ENCODE peak calls at places on chromosomes 16 and 17, in seven cellular contexts. Q, R, E, I, Y, Z and H are unnamed samples.

GRCh38 chr16:14678748-14679497 is 15.2 kb downstream of the PLA2G10 start:
- DNase-seq in Z (no peak), E (no peak), R (no peak), I (no peak), Y (no peak), Q (no peak), H (no peak)

GRCh38 chr17:5631958-5632357 is 47.6 kb upstream of the NLRP1 start:
- DNase-seq in Y (no peak), E (peak), I (no peak), Q (no peak), R (no peak), Z (no peak), H (no peak)

GRCh38 chr16:85465328-85466307 is 147.5 kb upstream of the GSE1 start:
- DNase-seq in Y (no peak), R (no peak), E (peak), Q (no peak), I (peak), Z (no peak), H (peak)

GRCh38 chr17:82866521-82867214 is 26.8 kb upstream of the ZNF750 start:
- DNase-seq in E (peak), R (no peak), I (no peak), Y (no peak), Q (no peak), Z (no peak), H (no peak)

GRCh38 chr17:67285360-67285759 is 40.4 kb upstream of the HELZ start:
- DNase-seq in I (no peak), Q (no peak), Z (no peak), R (no peak), Y (no peak), E (no peak), H (no peak)

GRCh38 chr16:81738831-81739496 is 40.1 kb upstream of the PLCG2 start:
- DNase-seq in Q (no peak), I (peak), E (no peak), Y (no peak), R (no peak), Z (no peak), H (no peak)

GRCh38 chr17:63498621-63499195 is 21.8 kb downstream of the ACE start:
- DNase-seq in E (peak), Y (peak), R (peak), I (no peak), Q (no peak), Z (no peak), H (no peak)

GRCh38 chr17:41553176-41553575 is 18.7 kb downstream of the KRT9 start:
- DNase-seq in Z (no peak), Q (no peak), E (no peak), R (no peak), Y (no peak), I (no peak), H (no peak)

GRCh38 chr16:31118223-31119155 is 1.0 kb downstream of the KAT8 start:
- DNase-seq in Z (no peak), I (no peak), Y (no peak), R (peak), E (peak), Q (no peak), H (no peak)

GRCh38 chr17:68182940-68183551 is 64.8 kb upstream of the AMZ2 start:
- DNase-seq in Z (peak), I (no peak), R (no peak), Y (no peak), Q (peak), E (no peak), H (no peak)

GRCh38 chr17:80924111-80924806 is 67.4 kb upstream of the CHMP6 start:
- DNase-seq in Y (no peak), Z (no peak), Q (no peak), R (no peak), E (no peak), I (no peak), H (no peak)

GRCh38 chr16:889586-889985 is 81.2 kb downstream of the LMF1 start:
- DNase-seq in Q (no peak), R (no peak), I (peak), E (no peak), Y (no peak), Z (no peak), H (no peak)

GRCh38 chr16:73615256-73615655 is 567.3 kb upstream of the ZFHX3 start:
- DNase-seq in I (no peak), E (no peak), R (no peak), Z (no peak), Q (no peak), Y (no peak), H (no peak)

GRCh38 chr16:8708546-8708945 is 34.1 kb downstream of the ABAT start:
- DNase-seq in Y (no peak), Z (no peak), Q (no peak), I (no peak), E (no peak), R (no peak), H (no peak)

GRCh38 chr17:40103082-40103741 is 2.8 kb upstream of the NR1D1 start:
- DNase-seq in I (no peak), Y (no peak), Z (no peak), Q (no peak), E (no peak), R (no peak), H (no peak)

GRCh38 chr17:45310380-45311324 is 6.2 kb downstream of the MAP3K14 start:
- DNase-seq in E (peak), R (no peak), I (peak), Y (no peak), Z (no peak), Q (no peak), H (peak)

GRCh38 chr17:43431741-43432523 is 33.1 kb downstream of the ARL4D start:
- DNase-seq in Q (no peak), Y (no peak), Z (no peak), R (no peak), E (no peak), I (no peak), H (no peak)